ENCODE peak calls at places on chromosomes 7 and 10, in five cellular contexts. K is psoas muscle, Z is testis, T is endothelial cell, G is uterus. F is an unnamed sample.

GRCh38 chr10:121690152-121690551 is 91.9 kb upstream of the FGFR2 start:
- DNase-seq in K (no peak), Z (no peak), T (no peak), G (no peak), F (no peak)

GRCh38 chr10:132382231-132382922 is 14.6 kb upstream of the PWWP2B start:
- DNase-seq in K (no peak), Z (no peak), T (no peak), G (no peak), F (peak)

GRCh38 chr10:70445718-70446485 is 4.4 kb upstream of the NODAL start:
- DNase-seq in K (no peak), Z (no peak), T (no peak), G (peak), F (no peak)

GRCh38 chr7:156993021-156993924 is 17.2 kb downstream of the MNX1 start:
- DNase-seq in K (no peak), Z (peak), T (no peak), G (peak), F (no peak)

GRCh38 chr7:142939226-142939910 is at the start of gene LLCFC1:
- DNase-seq in K (no peak), Z (no peak), T (no peak), G (no peak), F (no peak)

GRCh38 chr7:110371709-110372108 is 719.2 kb upstream of the LRRN3 start:
- DNase-seq in K (no peak), Z (no peak), T (no peak), G (no peak), F (no peak)

GRCh38 chr7:42170724-42171123 is 66.3 kb downstream of the GLI3 start:
- DNase-seq in K (no peak), Z (no peak), T (no peak), G (no peak), F (no peak)

GRCh38 chr10:10209152-10209551 is 808.5 kb upstream of the CELF2 start:
- DNase-seq in K (no peak), Z (no peak), T (no peak), G (peak), F (no peak)

GRCh38 chr10:91614254-91614624 is 18.6 kb downstream of the PPP1R3C start:
- DNase-seq in K (no peak), Z (no peak), T (no peak), G (no peak), F (peak)

GRCh38 chr10:112785089-112785488 is 165.0 kb upstream of the TCF7L2 start:
- DNase-seq in K (no peak), Z (no peak), T (no peak), G (no peak), F (no peak)

GRCh38 chr10:5632430-5632829 is 34.0 kb downstream of the ASB13 start:
- DNase-seq in K (no peak), Z (no peak), T (no peak), G (no peak), F (no peak)

GRCh38 chr7:132113536-132114409 is 462.5 kb downstream of the PLXNA4 start:
- DNase-seq in K (no peak), Z (no peak), T (no peak), G (no peak), F (no peak)

GRCh38 chr7:159197066-159197975 is 52.7 kb upstream of the VIPR2 start:
- DNase-seq in K (no peak), Z (no peak), T (no peak), G (peak), F (no peak)

GRCh38 chr7:112495820-112496462 is 15.2 kb downstream of the LSMEM1 start:
- DNase-seq in K (no peak), Z (peak), T (peak), G (peak), F (peak)

GRCh38 chr7:139680676-139681462 is 96.9 kb downstream of the HIPK2 start:
- DNase-seq in K (peak), Z (no peak), T (peak), G (no peak), F (peak)

GRCh38 chr7:23710000-23710399 is at the start of gene STK31:
- DNase-seq in K (no peak), Z (peak), T (no peak), G (no peak), F (no peak)

DNA sequence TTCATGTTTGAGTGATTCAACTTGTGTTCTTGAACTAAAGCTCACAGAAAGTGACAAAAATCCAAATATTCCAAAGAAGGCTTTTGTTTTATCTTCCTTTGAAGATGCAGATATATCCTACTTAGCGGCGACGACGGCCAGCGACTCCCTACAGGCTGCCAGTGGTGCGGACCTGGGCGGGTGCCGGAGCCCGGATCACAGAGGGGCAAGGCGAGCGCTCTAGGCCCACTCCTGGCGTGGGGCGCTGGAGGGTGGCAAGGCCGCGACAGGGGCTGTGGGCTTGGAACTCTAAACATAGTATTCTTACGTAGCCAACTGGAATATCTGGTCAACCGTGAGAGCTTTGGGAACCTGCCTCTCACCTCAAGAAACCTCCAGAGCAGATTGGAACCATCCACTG is 914 bp upstream of the GIMAP7 start:
- DNase-seq in K (no peak), Z (no peak), T (no peak), G (no peak), F (no peak)
- TF ChIP-seq CTCF in K (no peak), Z (no peak), T (no peak), G (no peak), F (no peak)

DNA sequence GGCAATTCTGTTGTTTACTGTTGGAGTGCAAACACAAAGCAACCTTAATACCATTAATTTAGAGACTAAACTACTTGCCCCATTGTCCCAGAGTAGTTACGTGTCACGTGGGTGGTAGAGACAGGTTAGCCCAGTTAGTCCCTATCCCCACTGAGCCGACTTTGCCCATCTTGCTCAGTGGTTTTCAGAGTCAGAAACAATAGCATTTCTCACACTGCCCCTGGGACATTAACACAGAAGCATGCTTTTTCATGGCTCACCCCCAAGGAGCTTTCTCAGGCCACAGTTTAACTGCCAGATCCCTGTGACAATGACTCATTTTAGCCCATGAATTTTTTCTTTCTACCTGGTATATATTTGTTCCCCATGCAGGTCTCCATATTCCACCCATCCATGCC is 271.0 kb downstream of the POU6F2 start:
- DNase-seq in K (no peak), Z (no peak), T (no peak), G (no peak), F (no peak)
- TF ChIP-seq CTCF in K (no peak), Z (no peak), T (no peak), G (no peak), F (no peak)

DNA sequence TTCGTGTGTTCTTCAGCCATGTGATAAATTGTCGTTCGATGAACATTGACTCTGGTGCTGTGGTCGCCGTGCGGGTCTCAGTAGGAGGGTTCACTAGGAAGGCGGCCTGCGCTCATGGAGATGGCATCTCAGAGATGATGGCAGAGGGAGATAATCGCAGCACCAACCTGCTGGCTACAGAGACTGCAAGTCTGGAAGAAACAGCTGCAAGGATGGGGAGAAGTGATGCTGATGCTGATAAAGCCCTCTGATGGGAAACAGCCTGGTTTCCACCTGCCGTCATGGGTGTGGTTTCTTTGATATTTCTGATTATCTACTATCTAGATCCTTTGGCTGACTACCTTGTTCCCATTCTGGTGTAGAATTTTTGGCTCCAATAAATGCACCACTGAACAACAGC is 130.5 kb upstream of the ANKRD30A start:
- DNase-seq in K (no peak), Z (no peak), T (no peak), G (no peak), F (no peak)
- TF ChIP-seq CTCF in K (no peak), Z (no peak), T (no peak), G (no peak), F (no peak)

GRCh38 chr10:14953452-14954000 is 370 bp downstream of the DCLRE1C start:
- DNase-seq in K (peak), Z (peak), T (peak), G (no peak), F (no peak)
- TF ChIP-seq CTCF in K (peak), Z (no peak), T (no peak), G (peak), F (peak)

GRCh38 chr10:24952701-24953349 is 419 bp upstream of the PRTFDC1 start:
- DNase-seq in K (peak), Z (peak), T (peak), G (peak), F (no peak)
- TF ChIP-seq CTCF in K (peak), Z (peak), T (peak), G (no peak), F (no peak)

F was measured in AG09309.